ENCODE peak calls at places on chromosomes 2 and 18, in five cellular contexts. V, M, O, Z and F are unnamed samples.

GRCh38 chr2:23160006-23160405 is 225.0 kb upstream of the KLHL29 start:
- DNase-seq in Z (no peak), O (no peak), V (no peak), M (no peak), F (no peak)

GRCh38 chr2:110211938-110212858 is at the start of gene MTLN:
- DNase-seq in M (peak; percentile 74), Z (no peak), V (peak; percentile 66), O (peak; percentile 37), F (peak; percentile 63)

GRCh38 chr2:229810786-229811185 is 96.4 kb upstream of the DNER start:
- DNase-seq in O (no peak), M (no peak), Z (no peak), V (peak; percentile 74), F (no peak)

GRCh38 chr2:141517852-141518421 is 612.9 kb downstream of the LRP1B start:
- DNase-seq in Z (no peak), M (no peak), V (no peak), O (no peak), F (no peak)

GRCh38 chr2:18611184-18611583 is 21.8 kb upstream of the NT5C1B start:
- DNase-seq in V (peak; percentile 90), M (no peak), O (no peak), Z (no peak), F (no peak)

GRCh38 chr18:36583155-36583745 is 245.6 kb downstream of the TPGS2 start:
- DNase-seq in Z (no peak), V (no peak), O (no peak), M (peak; percentile 16), F (no peak)

GRCh38 chr18:30927517-30928075 is 114.9 kb downstream of the DSC3 start:
- DNase-seq in M (no peak), Z (no peak), V (no peak), O (no peak), F (no peak)

GRCh38 chr2:85308951-85309555 is 18.7 kb downstream of the TGOLN2 start:
- DNase-seq in O (peak; percentile 83), V (peak; percentile 67), Z (no peak), M (peak; percentile 69), F (peak; percentile 90)

GRCh38 chr2:40488927-40489677 is 37.2 kb upstream of the SLC8A1 start:
- DNase-seq in M (peak; percentile 61), V (peak; percentile 57), Z (no peak), O (peak; percentile 49), F (no peak)

GRCh38 chr2:71157124-71157802 is 26.8 kb downstream of the MPHOSPH10 start:
- DNase-seq in M (peak; percentile 50), O (peak; percentile 25), Z (peak; percentile 67), V (peak; percentile 18), F (peak; percentile 78)

GRCh38 chr2:12816379-12817306 is 99.9 kb downstream of the TRIB2 start:
- DNase-seq in V (peak; percentile 87), O (no peak), M (peak; percentile 37), Z (no peak), F (no peak)

GRCh38 chr2:239386872-239387445 is 13.9 kb downstream of the HDAC4 start:
- DNase-seq in Z (no peak), O (no peak), M (no peak), V (no peak), F (peak; percentile 34)

GRCh38 chr2:119857742-119858141 is 98.0 kb downstream of the PTPN4 start:
- DNase-seq in M (no peak), V (no peak), O (no peak), Z (no peak), F (no peak)

GRCh38 chr2:219506802-219507554 is 7.3 kb upstream of the ASIC4 start:
- DNase-seq in V (no peak), O (peak; percentile 16), M (no peak), Z (no peak), F (no peak)

GRCh38 chr2:33344230-33344629 is 132.2 kb upstream of the RASGRP3 start:
- DNase-seq in Z (no peak), M (no peak), O (no peak), V (no peak), F (no peak)

GRCh38 chr2:158676696-158677095 is 118.4 kb upstream of the DAPL1 start:
- DNase-seq in V (no peak), O (no peak), M (no peak), Z (no peak), F (peak; percentile 73)

GRCh38 chr2:106356291-106356690 is 111.9 kb downstream of the RGPD3 start:
- DNase-seq in Z (no peak), O (no peak), M (no peak), V (no peak), F (no peak)

GRCh38 chr2:222671259-222672067 is at the start of gene MOGAT1:
- DNase-seq in M (peak; percentile 35), V (no peak), Z (no peak), O (no peak), F (peak; percentile 78)

GRCh38 chr2:176826356-176826755 is 386.2 kb upstream of the HNRNPA3 start:
- DNase-seq in Z (no peak), O (no peak), M (no peak), V (no peak), F (no peak)

GRCh38 chr2:158529379-158530110 is 72.8 kb downstream of the PKP4 start:
- DNase-seq in V (peak; percentile 80), O (no peak), M (peak; percentile 45), Z (no peak), F (no peak)

GRCh38 chr2:116580209-116580608 is 1234.3 kb upstream of the DDX18 start:
- DNase-seq in V (no peak), O (no peak), Z (no peak), M (no peak), F (no peak)

GRCh38 chr2:219521066-219521880 is 7.0 kb downstream of the ASIC4 start:
- DNase-seq in V (peak; percentile 37), M (peak; percentile 52), O (peak; percentile 55), Z (no peak), F (peak; percentile 50)

GRCh38 chr2:96917008-96917575 is 47.2 kb upstream of the SEMA4C start:
- DNase-seq in V (no peak), O (no peak), Z (no peak), M (no peak), F (no peak)

GRCh38 chr2:65453916-65454315 is 21.5 kb upstream of the SPRED2 start:
- DNase-seq in O (no peak), V (peak; percentile 11), Z (no peak), M (no peak), F (no peak)

GRCh38 chr2:54587439-54588016 is 131.4 kb downstream of the SPTBN1 start:
- DNase-seq in O (no peak), M (no peak), Z (no peak), V (no peak), F (no peak)

GRCh38 chr2:154603682-154604081 is 94.8 kb upstream of the KCNJ3 start:
- DNase-seq in O (no peak), Z (no peak), V (no peak), M (no peak), F (no peak)

GRCh38 chr2:33873206-33873605 is 274.1 kb upstream of the FAM98A start:
- DNase-seq in O (no peak), M (no peak), Z (no peak), V (no peak), F (no peak)

GRCh38 chr18:286515-287310 is 18.9 kb upstream of the THOC1 start:
- DNase-seq in O (no peak), V (peak; percentile 42), M (peak; percentile 61), Z (no peak), F (no peak)

GRCh38 chr2:239917957-239918481 is 107.1 kb downstream of the NDUFA10 start:
- DNase-seq in Z (no peak), O (no peak), M (no peak), V (no peak), F (no peak)

GRCh38 chr2:227411320-227411989 is 23.7 kb upstream of the SCYGR1 start:
- DNase-seq in O (no peak), V (peak; percentile 39), Z (no peak), M (peak; percentile 51), F (no peak)

GRCh38 chr2:216649573-216649972 is 16.4 kb downstream of the IGFBP2 start:
- DNase-seq in V (no peak), O (no peak), Z (no peak), M (no peak), F (no peak)

GRCh38 chr2:77566131-77566530 is 44.0 kb upstream of the LRRTM4 start:
- DNase-seq in V (no peak), O (no peak), Z (no peak), M (no peak), F (no peak)

GRCh38 chr2:29715655-29716054 is 205.7 kb downstream of the ALK start:
- DNase-seq in O (no peak), Z (no peak), V (no peak), M (no peak), F (no peak)

GRCh38 chr2:239394346-239394945 is 6.4 kb downstream of the HDAC4 start:
- DNase-seq in M (no peak), O (no peak), Z (no peak), V (no peak), F (peak; percentile 33)

GRCh38 chr18:74290831-74291770 is 662 bp downstream of the CYB5A start:
- DNase-seq in O (peak; percentile 27), M (peak; percentile 47), V (no peak), Z (no peak), F (no peak)

GRCh38 chr2:26298638-26299393 is 47.1 kb upstream of the SELENOI start:
- DNase-seq in M (peak; percentile 62), V (peak; percentile 48), O (peak; percentile 65), Z (no peak), F (no peak)

DNA sequence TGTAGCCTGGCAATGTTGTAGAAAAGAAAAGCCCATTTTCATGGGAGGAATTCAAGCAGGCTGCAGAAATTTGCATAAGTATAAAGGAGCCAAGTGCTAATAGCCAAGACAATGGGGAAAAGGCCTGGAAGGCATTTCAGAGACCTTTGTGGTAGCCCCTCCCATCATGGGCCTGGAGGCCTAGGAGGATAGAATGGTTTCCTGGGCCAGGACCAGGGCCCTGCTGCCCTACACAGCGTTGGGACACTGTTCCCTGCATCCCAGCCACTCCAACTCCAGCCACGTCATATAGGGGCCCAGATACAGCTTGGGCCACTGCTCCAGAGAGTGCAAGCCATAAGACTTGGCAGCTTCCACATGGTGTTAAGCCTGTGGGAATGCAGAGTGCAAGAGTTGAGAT is 8.1 kb upstream of the ZNF24 start:
- DNase-seq in Z (no peak), V (no peak), O (no peak), M (no peak), F (no peak)
- H3K4me1 ChIP-seq in Z (no peaks in the 10 kb centered on the region), V (no peaks in the 10 kb centered on the region), O (no peaks in the 10 kb centered on the region), M (no peaks in the 10 kb centered on the region), F (no peaks in the 10 kb centered on the region)

GRCh38 chr18:26185267-26185666 is 41.0 kb upstream of the TAF4B start:
- DNase-seq in V (no peak), O (no peak), Z (no peak), M (peak; percentile 1), F (no peak)
- H3K4me1 ChIP-seq in V (no peaks in the 10 kb centered on the region), O (no peaks in the 10 kb centered on the region), Z (peaks cover 60% of the 10 kb centered on the region), M (no peaks in the 10 kb centered on the region), F (no peaks in the 10 kb centered on the region)

GRCh38 chr18:62539284-62540168 is 16.7 kb downstream of the ZCCHC2 start:
- DNase-seq in M (no peak), Z (no peak), V (no peak), O (no peak), F (no peak)
- H3K4me1 ChIP-seq in M (no peaks in the 10 kb centered on the region), Z (no peaks in the 10 kb centered on the region), V (no peaks in the 10 kb centered on the region), O (no peaks in the 10 kb centered on the region), F (peaks cover 5% of the 10 kb centered on the region)

GRCh38 chr2:101064505-101064867 is 62.4 kb downstream of the RPL31 start:
- DNase-seq in Z (no peak), O (no peak), M (no peak), V (no peak), F (no peak)

GRCh38 chr2:101063352-101063751 is 61.3 kb downstream of the RPL31 start:
- DNase-seq in V (no peak), O (no peak), M (peak; percentile 95), Z (no peak), F (no peak)

GRCh38 chr2:101064868-101065549 is 62.9 kb downstream of the RPL31 start:
- DNase-seq in Z (no peak), V (peak; percentile 41), M (peak; percentile 30), O (no peak), F (no peak)

GRCh38 chr2:101063753-101064502 is 61.8 kb downstream of the RPL31 start:
- DNase-seq in V (no peak), M (peak; percentile 66), O (no peak), Z (no peak), F (no peak)
- H3K4me1 ChIP-seq in V (peaks cover 9% of the 10 kb centered on the region), M (no peaks in the 10 kb centered on the region), O (no peaks in the 10 kb centered on the region), Z (no peaks in the 10 kb centered on the region), F (peaks cover 15% of the 10 kb centered on the region)